ENCODE peak calls at places on chromosome 18, in nine cellular contexts. V, B, E, O, F, T, G, A and Y are unnamed samples.

GRCh38 chr18:63322908-63323634 is 3.5 kb upstream of the BCL2 start:
- DNase-seq in V (no peak), B (peak), E (no peak), O (no peak), F (no peak), T (peak), G (no peak), A (peak), Y (no peak)

GRCh38 chr18:64966667-64967066 is 784.1 kb upstream of the CDH7 start:
- DNase-seq in V (no peak), B (no peak), E (no peak), O (no peak), F (no peak), T (peak), G (peak), A (no peak), Y (no peak)

GRCh38 chr18:76459687-76460350 is 35.2 kb downstream of the ZNF516 start:
- DNase-seq in V (no peak), B (no peak), E (peak), O (no peak), F (peak), T (peak), G (no peak), A (peak), Y (peak)

GRCh38 chr18:77134611-77135010 is 2.0 kb upstream of the MBP start:
- DNase-seq in V (no peak), B (no peak), E (no peak), O (no peak), F (no peak), T (no peak), G (peak), A (no peak), Y (no peak)

GRCh38 chr18:75607701-75608100 is 180.2 kb upstream of the SMIM21 start:
- DNase-seq in V (no peak), B (no peak), E (peak), O (no peak), F (no peak), T (no peak), G (no peak), A (peak), Y (no peak)

GRCh38 chr18:58979615-58980014 is 114.9 kb downstream of the ZNF532 start:
- DNase-seq in V (no peak), B (no peak), E (no peak), O (no peak), F (no peak), T (no peak), G (no peak), A (no peak), Y (no peak)

GRCh38 chr18:30889582-30890301 is 152.8 kb downstream of the DSC3 start:
- DNase-seq in V (no peak), B (no peak), E (no peak), O (no peak), F (no peak), T (no peak), G (peak), A (no peak), Y (peak)

GRCh38 chr18:43525149-43525548 is 247.9 kb upstream of the SYT4 start:
- DNase-seq in V (no peak), B (no peak), E (no peak), O (no peak), F (no peak), T (no peak), G (peak), A (no peak), Y (no peak)

GRCh38 chr18:12843420-12844346 is 40.4 kb downstream of the PTPN2 start:
- DNase-seq in V (no peak), B (no peak), E (no peak), O (no peak), F (no peak), T (no peak), G (no peak), A (no peak), Y (no peak)

GRCh38 chr18:54229660-54230059 is 5.2 kb upstream of the MBD2 start:
- DNase-seq in V (no peak), B (no peak), E (no peak), O (no peak), F (no peak), T (no peak), G (no peak), A (no peak), Y (no peak)

GRCh38 chr18:36354989-36355388 is 57.5 kb downstream of the FHOD3 start:
- DNase-seq in V (no peak), B (no peak), E (peak), O (no peak), F (no peak), T (no peak), G (no peak), A (peak), Y (no peak)

GRCh38 chr18:58313491-58314032 is 269.5 kb downstream of the NEDD4L start:
- DNase-seq in V (no peak), B (no peak), E (no peak), O (peak), F (no peak), T (no peak), G (no peak), A (no peak), Y (no peak)

GRCh38 chr18:31837879-31838278 is 77.2 kb upstream of the SLC25A52 start:
- DNase-seq in V (no peak), B (no peak), E (no peak), O (no peak), F (no peak), T (no peak), G (no peak), A (no peak), Y (no peak)

GRCh38 chr18:24198461-24198860 is 59.6 kb downstream of the CABYR start:
- DNase-seq in V (no peak), B (no peak), E (no peak), O (no peak), F (no peak), T (no peak), G (no peak), A (no peak), Y (no peak)

GRCh38 chr18:76892832-76893231 is 70.5 kb downstream of the ZNF236 start:
- DNase-seq in V (no peak), B (no peak), E (peak), O (no peak), F (no peak), T (no peak), G (no peak), A (no peak), Y (no peak)

GRCh38 chr18:23321996-23322395 is 131.1 kb upstream of the RIOK3 start:
- DNase-seq in V (no peak), B (no peak), E (no peak), O (no peak), F (no peak), T (no peak), G (no peak), A (no peak), Y (no peak)

GRCh38 chr18:25147878-25148488 is 204.0 kb downstream of the ZNF521 start:
- DNase-seq in V (no peak), B (no peak), E (no peak), O (no peak), F (no peak), T (no peak), G (no peak), A (no peak), Y (no peak)

GRCh38 chr18:74748809-74749208 is 151.1 kb downstream of the ZNF407 start:
- DNase-seq in V (no peak), B (no peak), E (no peak), O (no peak), F (no peak), T (no peak), G (no peak), A (no peak), Y (no peak)

GRCh38 chr18:79681484-79682387 is 2.1 kb downstream of the CTDP1 start:
- DNase-seq in V (no peak), B (peak), E (no peak), O (no peak), F (no peak), T (no peak), G (no peak), A (no peak), Y (no peak)

GRCh38 chr18:46061387-46061786 is 10.7 kb downstream of the PSTPIP2 start:
- DNase-seq in V (no peak), B (no peak), E (no peak), O (no peak), F (no peak), T (no peak), G (no peak), A (no peak), Y (no peak)

GRCh38 chr18:28712172-28712571 is 535.2 kb upstream of the CDH2 start:
- DNase-seq in V (no peak), B (no peak), E (no peak), O (no peak), F (no peak), T (no peak), G (no peak), A (no peak), Y (no peak)

GRCh38 chr18:69490072-69490471 is 89.4 kb downstream of the DOK6 start:
- DNase-seq in V (no peak), B (no peak), E (no peak), O (no peak), F (no peak), T (no peak), G (no peak), A (no peak), Y (no peak)

GRCh38 chr18:69755856-69756496 is 191.7 kb downstream of the CD226 start:
- DNase-seq in V (no peak), B (no peak), E (no peak), O (no peak), F (no peak), T (no peak), G (no peak), A (no peak), Y (no peak)

GRCh38 chr18:75208055-75208835 is 694 bp downstream of the PTGR3 start:
- DNase-seq in V (no peak), B (no peak), E (no peak), O (peak), F (peak), T (no peak), G (no peak), A (no peak), Y (no peak)

GRCh38 chr18:12803069-12803936 is 80.7 kb downstream of the PTPN2 start:
- DNase-seq in V (no peak), B (no peak), E (no peak), O (no peak), F (no peak), T (no peak), G (no peak), A (no peak), Y (no peak)

GRCh38 chr18:675307-675706 is 17.9 kb downstream of the TYMS start:
- DNase-seq in V (no peak), B (no peak), E (no peak), O (no peak), F (no peak), T (no peak), G (no peak), A (no peak), Y (no peak)

GRCh38 chr18:80185545-80185944 is 61.8 kb downstream of the PARD6G start:
- DNase-seq in V (no peak), B (no peak), E (no peak), O (no peak), F (no peak), T (no peak), G (no peak), A (no peak), Y (no peak)

GRCh38 chr18:49017813-49018552 is 67.2 kb upstream of the SMAD7 start:
- DNase-seq in V (no peak), B (no peak), E (no peak), O (peak), F (no peak), T (no peak), G (no peak), A (no peak), Y (no peak)

GRCh38 chr18:35582899-35583558 is 1.5 kb downstream of the GALNT1 start:
- DNase-seq in V (no peak), B (no peak), E (no peak), O (no peak), F (no peak), T (peak), G (no peak), A (no peak), Y (peak)

GRCh38 chr18:67938691-67939090 is 422.2 kb upstream of the DSEL start:
- DNase-seq in V (no peak), B (no peak), E (peak), O (no peak), F (no peak), T (no peak), G (no peak), A (peak), Y (no peak)

GRCh38 chr18:9549405-9549804 is 65.0 kb downstream of the PPP4R1 start:
- DNase-seq in V (no peak), B (no peak), E (no peak), O (no peak), F (no peak), T (no peak), G (no peak), A (no peak), Y (no peak)

GRCh38 chr18:2932247-2933181 is 80.4 kb downstream of the LPIN2 start:
- DNase-seq in V (no peak), B (peak), E (no peak), O (no peak), F (no peak), T (peak), G (peak), A (peak), Y (no peak)

GRCh38 chr18:13303761-13304364 is 85.3 kb downstream of the LDLRAD4 start:
- DNase-seq in V (no peak), B (no peak), E (no peak), O (no peak), F (no peak), T (no peak), G (no peak), A (peak), Y (no peak)

GRCh38 chr18:49249523-49249922 is 210.9 kb downstream of the DYM start:
- DNase-seq in V (no peak), B (no peak), E (peak), O (no peak), F (no peak), T (peak), G (peak), A (peak), Y (peak)

GRCh38 chr18:8526316-8526715 is 82.9 kb upstream of the RAB12 start:
- DNase-seq in V (no peak), B (no peak), E (no peak), O (no peak), F (no peak), T (no peak), G (no peak), A (no peak), Y (no peak)

GRCh38 chr18:28588884-28589549 is 412.1 kb upstream of the CDH2 start:
- DNase-seq in V (no peak), B (no peak), E (peak), O (no peak), F (no peak), T (no peak), G (no peak), A (no peak), Y (no peak)

GRCh38 chr18:77105680-77106079 is 26.9 kb downstream of the MBP start:
- DNase-seq in V (no peak), B (no peak), E (no peak), O (no peak), F (no peak), T (no peak), G (no peak), A (no peak), Y (no peak)

GRCh38 chr18:68791801-68792200 is 6.1 kb upstream of the CCDC102B start:
- DNase-seq in V (no peak), B (no peak), E (no peak), O (no peak), F (no peak), T (no peak), G (no peak), A (no peak), Y (no peak)

GRCh38 chr18:8793445-8794132 is 88.2 kb downstream of the MTCL1 start:
- DNase-seq in V (no peak), B (no peak), E (no peak), O (no peak), F (no peak), T (no peak), G (no peak), A (no peak), Y (no peak)